ENCODE peak calls at places on chromosomes 3 and 15, in four cellular contexts. O is bronchial epithelial cell, G is neural progenitor cell, R is heart left ventricle. P is an unnamed sample.

GRCh38 chr3:102159810-102160451 is 274.9 kb upstream of the ZPLD1 start:
- DNase-seq in R (no peak), G (no peak), O (peak), P (no peak)

GRCh38 chr3:169602482-169602881 is 61.0 kb downstream of the MECOM start:
- DNase-seq in O (no peak), G (no peak), R (no peak), P (no peak)

GRCh38 chr15:74511583-74511982 is 29.4 kb upstream of the ARID3B start:
- DNase-seq in R (no peak), O (no peak), G (no peak), P (no peak)

GRCh38 chr3:9183811-9184463 is 65.5 kb downstream of the SRGAP3 start:
- DNase-seq in R (no peak), O (no peak), G (peak), P (no peak)

GRCh38 chr3:13655074-13655913 is 106.4 kb downstream of the FBLN2 start:
- DNase-seq in G (peak), O (no peak), R (peak), P (peak)

GRCh38 chr3:117553461-117553860 is 843.9 kb downstream of the TUSC7 start:
- DNase-seq in R (no peak), O (peak), G (no peak), P (peak)

GRCh38 chr3:42148982-42149432 is 57.9 kb downstream of the TRAK1 start:
- DNase-seq in R (peak), O (peak), G (peak), P (peak)

GRCh38 chr3:52126036-52126435 is 28.2 kb downstream of the POC1A start:
- DNase-seq in O (no peak), G (no peak), R (no peak), P (no peak)

GRCh38 chr3:11007534-11007933 is 15.0 kb downstream of the SLC6A1 start:
- DNase-seq in O (no peak), G (peak), R (no peak), P (no peak)

GRCh38 chr15:58200739-58201138 is 62.6 kb downstream of the AQP9 start:
- DNase-seq in G (no peak), R (no peak), O (no peak), P (no peak)

GRCh38 chr15:101207867-101208288 is 44.0 kb downstream of the CHSY1 start:
- DNase-seq in R (no peak), O (peak), G (no peak), P (peak)

GRCh38 chr3:120275553-120276092 is 9.4 kb downstream of the GPR156 start:
- DNase-seq in O (no peak), G (no peak), R (no peak), P (no peak)

GRCh38 chr3:9441501-9442221 is 44.2 kb downstream of the SETD5 start:
- DNase-seq in G (no peak), R (no peak), O (no peak), P (no peak)

GRCh38 chr3:20054549-20054987 is 14.3 kb downstream of the KAT2B start:
- DNase-seq in R (peak), O (peak), G (no peak), P (peak)

GRCh38 chr3:150302246-150302645 is 105.9 kb upstream of the TSC22D2 start:
- DNase-seq in O (no peak), R (no peak), G (no peak), P (no peak)
- H3K4me3 ChIP-seq in O (no peak), R (no peak), G (no peak), P (no peak)

GRCh38 chr15:82532991-82533481 is 7.2 kb downstream of the RPS17 start:
- DNase-seq in G (no peak), O (no peak), R (no peak), P (no peak)

GRCh38 chr15:82532383-82532990 is 7.8 kb downstream of the RPS17 start:
- DNase-seq in O (peak), G (no peak), R (no peak), P (no peak)

GRCh38 chr15:82530006-82530405 is 10.3 kb downstream of the RPS17 start:
- DNase-seq in R (no peak), G (no peak), O (no peak), P (no peak)

GRCh38 chr15:82531496-82532382 is 8.5 kb downstream of the RPS17 start:
- DNase-seq in O (no peak), G (no peak), R (no peak), P (no peak)

DNA sequence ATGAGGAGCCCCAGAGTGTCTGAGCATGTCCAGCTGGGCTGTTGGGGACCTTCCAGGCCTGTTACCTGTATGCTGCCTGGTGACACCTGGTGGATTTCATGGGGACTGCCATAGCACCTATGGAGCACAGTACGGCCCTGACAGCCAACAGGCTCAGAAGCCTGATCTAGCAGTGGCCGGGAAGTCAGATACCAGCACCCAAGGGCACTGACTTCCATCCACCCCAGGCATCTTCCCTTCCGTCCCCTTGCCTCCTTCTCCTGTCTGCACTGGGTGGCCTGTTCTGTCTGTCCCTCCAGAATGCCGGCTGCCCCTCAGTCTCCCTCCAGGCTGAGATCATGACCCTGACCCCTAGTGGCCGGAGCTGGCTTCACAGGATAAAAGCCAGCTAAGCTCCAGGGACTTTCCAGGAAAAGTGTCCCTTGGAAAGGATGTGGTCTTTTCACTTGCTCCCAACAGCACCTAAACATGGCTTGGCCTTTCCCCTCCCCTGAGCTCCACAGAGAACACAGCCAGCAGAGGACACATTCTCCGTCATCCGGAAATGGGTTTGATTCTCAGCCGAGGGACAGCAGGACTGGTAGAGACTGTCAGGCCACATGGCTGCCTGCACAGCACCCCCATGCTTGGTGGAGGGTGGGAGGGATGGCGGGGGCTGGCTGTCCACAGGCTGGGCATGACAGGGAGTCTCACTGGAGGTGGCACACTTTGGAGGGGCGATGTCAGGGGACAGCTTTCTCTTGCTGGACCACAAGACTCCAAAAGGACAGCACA is 9.5 kb downstream of the RPS17 start:
- DNase-seq in G (peak), R (peak), O (peak), P (peak)
- TF ChIP-seq CTCF in G (peak), R (peak), O (peak), P (peak)

DNA sequence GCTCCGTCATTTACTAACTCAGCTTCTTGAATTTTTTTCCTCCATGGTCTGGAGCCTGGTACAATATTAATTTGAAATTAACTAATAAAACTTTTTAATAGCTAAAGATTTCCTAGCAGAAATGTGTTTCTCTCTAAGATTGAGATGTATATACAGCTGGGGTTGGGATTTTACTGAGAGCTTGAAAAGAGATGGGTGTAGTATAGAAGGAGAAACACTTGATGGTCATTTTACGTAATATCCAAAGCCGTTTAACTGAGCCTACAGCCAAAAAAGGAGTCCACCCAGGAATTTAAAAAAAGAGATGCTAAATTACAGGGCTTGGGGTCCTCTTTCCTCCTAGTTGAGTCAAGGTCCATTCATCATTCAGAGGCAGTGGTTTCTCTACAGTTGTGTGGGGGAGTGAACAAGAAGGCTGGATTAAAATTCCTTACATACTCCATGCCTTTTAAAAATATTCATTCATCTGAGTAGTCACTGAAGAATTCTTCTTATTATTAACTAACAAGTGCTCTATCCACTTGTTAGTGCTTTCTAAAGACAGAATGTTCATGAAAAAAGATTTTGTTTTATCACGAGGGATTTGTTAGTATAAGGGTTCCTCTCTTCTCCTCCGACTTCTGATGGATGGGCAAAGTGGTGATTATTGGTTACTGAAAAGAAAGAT is 255.3 kb upstream of the IL12A start:
- DNase-seq in O (peak), R (no peak), G (peak), P (peak)
- H3K4me3 ChIP-seq in O (no peak), R (no peak), G (peak), P (no peak)

GRCh38 chr15:96595951-96596350 is 265.5 kb downstream of the NR2F2 start:
- DNase-seq in R (no peak), G (no peak), O (no peak), P (no peak)

DNA sequence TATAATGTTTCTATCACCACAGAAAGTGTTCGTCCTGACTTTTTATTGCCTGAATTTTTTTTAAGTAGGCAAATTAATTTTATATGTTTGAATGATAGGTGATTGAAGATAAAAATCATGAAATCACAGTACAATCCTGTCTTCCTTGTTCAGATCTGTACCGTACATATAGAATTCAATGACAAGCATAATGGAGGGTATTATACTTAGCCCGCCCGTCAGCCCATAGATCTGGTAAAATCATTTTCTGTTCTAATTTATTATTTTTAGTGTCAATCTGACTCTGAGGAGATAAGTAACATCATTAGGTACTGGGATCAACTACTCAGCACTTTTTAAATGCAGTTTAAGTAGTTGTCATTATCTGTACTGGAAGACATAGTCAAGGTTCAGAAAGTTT is 269.9 kb downstream of the NR2F2 start:
- DNase-seq in R (no peak), G (no peak), O (no peak), P (no peak)
- TF ChIP-seq CTCF in R (no peak), G (no peak), O (no peak), P (no peak)

GRCh38 chr3:129598484-129598883 is 8.0 kb downstream of the PLXND1 start:
- DNase-seq in R (no peak), G (no peak), O (no peak), P (no peak)

GRCh38 chr3:129596194-129597086 is 10.0 kb downstream of the PLXND1 start:
- DNase-seq in R (peak), O (no peak), G (peak), P (peak)

GRCh38 chr3:129597087-129597791 is 9.2 kb downstream of the PLXND1 start:
- DNase-seq in R (no peak), G (no peak), O (no peak), P (peak)

GRCh38 chr3:129599073-129599472 is 7.4 kb downstream of the PLXND1 start:
- DNase-seq in O (no peak), G (no peak), R (no peak), P (peak)

GRCh38 chr3:129597792-129598381 is 8.6 kb downstream of the PLXND1 start:
- DNase-seq in R (no peak), O (no peak), G (peak), P (peak)
- H3K4me3 ChIP-seq in R (peak), O (no peak), G (no peak), P (no peak)

GRCh38 chr3:38533285-38533994 is 37.3 kb downstream of the EXOG start:
- DNase-seq in R (peak), O (no peak), G (no peak), P (no peak)

GRCh38 chr3:38524141-38524739 is 28.1 kb downstream of the EXOG start:
- DNase-seq in O (no peak), R (no peak), G (no peak), P (no peak)

GRCh38 chr3:38526792-38527191 is 30.7 kb downstream of the EXOG start:
- DNase-seq in G (no peak), R (no peak), O (no peak), P (no peak)

GRCh38 chr3:38532529-38532928 is 36.4 kb downstream of the EXOG start:
- DNase-seq in R (no peak), O (no peak), G (no peak), P (no peak)

GRCh38 chr3:38528457-38528856 is 32.3 kb downstream of the EXOG start:
- DNase-seq in G (peak), O (no peak), R (no peak), P (no peak)
- TF ChIP-seq CTCF in G (peak), O (no peak), R (peak), P (no peak)

GRCh38 chr3:132134611-132135010 is 99.8 kb upstream of the CPNE4 start:
- DNase-seq in G (no peak), O (peak), R (no peak), P (peak)

GRCh38 chr3:132136334-132136716 is 101.5 kb upstream of the CPNE4 start:
- DNase-seq in O (no peak), G (no peak), R (no peak), P (no peak)

GRCh38 chr3:132135628-132136333 is 101.0 kb upstream of the CPNE4 start:
- DNase-seq in G (peak), R (no peak), O (peak), P (peak)
- H3K4me3 ChIP-seq in G (no peak), R (no peak), O (peak), P (no peak)

GRCh38 chr3:189103208-189103607 is 68.6 kb upstream of the TPRG1 start:
- DNase-seq in O (peak), R (no peak), G (no peak), P (peak)

GRCh38 chr3:189108735-189109134 is 63.0 kb upstream of the TPRG1 start:
- DNase-seq in R (no peak), G (peak), O (no peak), P (no peak)

GRCh38 chr3:189108032-189108431 is 63.7 kb upstream of the TPRG1 start:
- DNase-seq in R (no peak), G (no peak), O (no peak), P (peak)

GRCh38 chr3:189109145-189109544 is 62.6 kb upstream of the TPRG1 start:
- DNase-seq in G (no peak), R (no peak), O (no peak), P (no peak)
- TF ChIP-seq CTCF in G (no peak), R (no peak), O (no peak), P (no peak)

GRCh38 chr3:73433681-73434080 is 191.1 kb downstream of the PDZRN3 start:
- DNase-seq in R (no peak), G (no peak), O (peak), P (no peak)
- H3K4me3 ChIP-seq in R (no peak), G (no peak), O (no peak), P (no peak)

DNA sequence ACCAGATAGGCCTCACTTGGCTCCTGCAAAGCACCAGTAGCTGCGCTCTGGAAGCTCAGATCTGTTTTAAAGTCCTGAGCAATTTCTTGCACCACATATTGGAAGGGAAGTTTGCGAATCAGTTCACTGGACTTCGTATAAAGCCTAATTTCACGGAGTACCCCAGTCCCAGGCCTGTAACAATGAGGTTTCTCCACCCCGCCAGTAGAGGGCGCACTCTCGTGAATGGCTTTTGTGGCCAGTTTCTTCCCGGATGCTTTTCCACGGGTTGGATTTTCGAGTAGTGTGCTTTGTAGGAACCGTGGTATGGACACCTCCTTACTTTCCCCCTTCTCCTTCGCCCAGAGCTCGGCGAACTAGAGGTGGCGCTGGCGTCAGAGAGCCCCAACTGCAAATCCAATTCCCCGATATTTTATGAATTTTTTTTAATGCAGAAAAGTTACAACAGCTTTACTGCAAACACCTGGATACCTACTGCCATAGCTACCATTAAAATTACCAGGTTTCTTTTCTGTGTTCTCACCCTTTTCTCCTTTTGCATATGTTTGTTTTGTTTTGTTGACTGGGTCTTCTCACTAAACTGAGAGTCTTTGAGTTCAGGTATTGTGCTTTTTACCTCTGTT is 13.3 kb downstream of the RARB start:
- DNase-seq in G (peak), R (no peak), O (no peak), P (no peak)
- TF ChIP-seq CTCF in G (peak), R (peak), O (peak), P (peak)